ENCODE peak calls at places on chromosomes 2 and 18, in six cellular contexts. K is GM12878, X is ovary, P is spleen, I is A549, F is stomach. Q is an unnamed sample.
A peak's percentile ranks its signal among the peaks of the same experiment; 100 is the strongest.

GRCh38 chr2:31354837-31355236 is 59.7 kb downstream of the XDH start:
- DNase-seq in F (no peak), I (peak; percentile 39), P (no peak), K (no peak), X (no peak), Q (no peak)

GRCh38 chr2:71711470-71711857 is 258.1 kb downstream of the DYSF start:
- DNase-seq in F (no peak), X (no peak), I (no peak), P (no peak), K (no peak), Q (peak; percentile 31)

GRCh38 chr18:48892146-48892855 is 58.5 kb downstream of the SMAD7 start:
- DNase-seq in X (no peak), K (no peak), I (no peak), P (peak; percentile 69), F (no peak), Q (no peak)

GRCh38 chr2:151922845-151923666 is 94.8 kb upstream of the ARL5A start:
- DNase-seq in P (peak; percentile 84), F (peak; percentile 64), K (no peak), X (no peak), I (no peak), Q (peak; percentile 89)

GRCh38 chr18:79598046-79598884 is 81.3 kb upstream of the CTDP1 start:
- DNase-seq in F (no peak), P (peak; percentile 64), K (no peak), I (no peak), X (peak; percentile 5), Q (peak; percentile 2)

GRCh38 chr18:24120676-24121075 is 18.2 kb upstream of the CABYR start:
- DNase-seq in K (no peak), P (no peak), F (no peak), X (no peak), I (no peak), Q (no peak)

GRCh38 chr18:75635096-75635495 is 207.6 kb upstream of the SMIM21 start:
- DNase-seq in X (no peak), P (no peak), K (no peak), F (no peak), I (no peak), Q (no peak)

GRCh38 chr2:30237346-30238142 is 6.2 kb downstream of the LBH start:
- DNase-seq in F (no peak), K (no peak), I (no peak), X (peak; percentile 13), P (peak; percentile 62), Q (no peak)

GRCh38 chr2:226835420-226835795 is 446 bp upstream of the RHBDD1 start:
- DNase-seq in I (peak; percentile 20), X (no peak), F (no peak), P (peak; percentile 92), K (no peak), Q (peak; percentile 36)

GRCh38 chr2:25165992-25166618 is 2.3 kb downstream of the POMC start:
- DNase-seq in P (peak; percentile 92), K (peak; percentile 49), I (peak; percentile 26), X (no peak), F (peak; percentile 40), Q (peak; percentile 41)

GRCh38 chr2:102061962-102062795 is 70.4 kb downstream of the IL1R2 start:
- DNase-seq in X (no peak), F (no peak), K (no peak), P (no peak), I (no peak), Q (peak; percentile 57)

GRCh38 chr18:67290421-67290820 is 226.1 kb downstream of the DSEL start:
- DNase-seq in F (no peak), K (no peak), P (no peak), I (no peak), X (no peak), Q (no peak)

GRCh38 chr2:61758991-61759390 is 94.9 kb downstream of the FAM161A start:
- DNase-seq in P (no peak), X (no peak), K (no peak), I (no peak), F (no peak), Q (no peak)

GRCh38 chr18:77055429-77056310 is 76.9 kb downstream of the MBP start:
- DNase-seq in P (peak; percentile 94), X (no peak), I (no peak), F (peak; percentile 43), K (no peak), Q (no peak)

GRCh38 chr18:67211646-67212045 is 304.9 kb downstream of the DSEL start:
- DNase-seq in K (no peak), F (no peak), P (no peak), I (no peak), X (no peak), Q (no peak)

GRCh38 chr2:159155315-159155714 is 131.2 kb downstream of the WDSUB1 start:
- DNase-seq in I (no peak), P (no peak), K (no peak), X (no peak), F (peak; percentile 72), Q (no peak)

GRCh38 chr18:1578505-1578904 is 673.8 kb downstream of the ADCYAP1 start:
- DNase-seq in P (no peak), K (no peak), I (no peak), X (no peak), F (no peak), Q (no peak)

GRCh38 chr2:226031962-226032441 is 632.5 kb downstream of the NYAP2 start:
- DNase-seq in K (no peak), P (no peak), X (no peak), I (no peak), F (no peak), Q (no peak)

GRCh38 chr18:21914739-21915319 is 174.2 kb downstream of the MIB1 start:
- DNase-seq in I (peak; percentile 14), X (no peak), F (no peak), P (no peak), K (no peak), Q (no peak)

DNA sequence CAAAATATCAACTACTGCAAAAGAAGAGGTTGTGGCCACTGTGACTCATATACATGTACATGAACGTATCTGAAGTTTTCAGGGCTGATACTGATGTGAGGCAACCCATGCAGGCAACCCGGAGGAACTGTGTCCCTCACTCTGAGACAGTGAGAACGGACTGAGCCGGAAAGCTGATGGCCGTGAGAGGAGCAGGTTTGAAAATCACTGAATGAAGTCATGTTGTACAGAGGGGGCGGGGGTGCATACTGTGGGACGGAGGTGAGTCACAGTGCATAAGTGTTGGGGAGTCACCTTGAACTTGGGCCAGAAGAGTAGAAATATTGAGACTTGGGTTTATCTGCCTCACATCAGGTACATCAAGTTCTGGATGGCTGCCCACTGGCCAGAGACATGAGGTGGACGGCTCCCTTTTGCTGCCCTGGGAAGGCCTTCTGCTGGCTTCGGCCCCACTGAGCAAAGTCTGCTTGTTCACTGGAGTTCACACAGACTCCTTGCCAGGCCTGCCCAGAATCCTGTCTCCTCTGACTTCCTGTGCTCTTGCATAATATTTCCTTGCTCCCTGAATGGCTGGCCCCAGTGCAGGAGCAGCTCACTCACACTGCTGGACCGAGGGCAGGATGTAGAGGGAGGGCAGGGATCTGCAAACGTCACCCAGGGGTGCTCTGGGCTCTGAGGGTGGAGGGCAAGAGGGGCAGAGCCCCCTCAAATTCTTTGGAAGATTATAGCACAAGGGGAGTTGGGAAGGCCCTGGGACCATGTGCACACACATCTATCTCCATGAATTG is 18.1 kb downstream of the EPAS1 start:
- DNase-seq in X (peak; percentile 92), P (peak; percentile 79), I (peak; percentile 95), F (peak; percentile 91), K (no peak), Q (peak; percentile 92)
- TF ChIP-seq POLR2A in X (peak; percentile 28), P (no peak), I (peak; percentile 3), F (no peak), K (no peak), Q (peak; percentile 28)

DNA sequence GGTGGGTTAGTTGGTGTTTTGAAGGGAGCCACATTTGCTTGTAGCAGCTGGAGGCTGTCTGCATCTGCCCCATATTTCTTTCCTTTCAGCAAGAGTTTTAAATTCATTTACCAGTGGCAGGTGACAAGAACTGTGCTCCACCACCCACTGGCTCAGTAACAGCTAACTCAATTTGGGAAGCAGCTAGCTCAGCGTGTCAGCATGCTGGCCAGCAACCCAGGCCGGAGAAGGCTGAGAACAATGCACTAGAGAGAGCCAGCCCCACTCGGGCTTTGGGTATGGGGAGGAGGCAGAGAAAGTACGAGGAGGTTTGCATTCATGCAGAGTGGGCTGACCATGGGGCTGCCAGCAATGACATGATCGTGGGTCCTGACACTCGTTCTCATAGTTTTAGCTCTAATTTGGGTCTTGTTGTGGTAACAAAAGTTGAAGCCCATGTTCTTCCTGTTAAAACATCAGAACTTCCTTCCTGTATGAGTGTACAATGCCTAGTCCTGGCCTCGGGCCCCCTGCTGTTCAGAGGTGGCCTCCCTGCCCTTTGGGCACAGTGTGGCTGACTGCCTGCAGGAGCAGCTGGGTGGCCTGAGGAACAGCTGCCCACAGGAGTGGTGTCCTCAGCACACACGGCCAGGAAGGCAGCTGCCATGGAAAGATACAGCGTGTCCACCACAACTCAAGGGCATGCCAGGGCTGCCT is 23.0 kb downstream of the CDC42EP3 start:
- DNase-seq in I (no peak), F (peak; percentile 43), P (peak; percentile 90), X (no peak), K (no peak), Q (peak; percentile 61)
- TF ChIP-seq CTCF in I (no peak), F (no peak), P (peak; percentile 57), X (no peak), K (no peak), Q (peak; percentile 39)

GRCh38 chr2:15784106-15784885 is 156.1 kb upstream of the MYCN start:
- DNase-seq in X (no peak), P (peak; percentile 61), F (no peak), I (no peak), K (no peak), Q (no peak)
- H3K9me3 ChIP-seq in X (no peaks in the 10 kb centered on the region), P (no peaks in the 10 kb centered on the region), F (no peaks in the 10 kb centered on the region), I (no peaks in the 10 kb centered on the region), K (no peaks in the 10 kb centered on the region), Q (no peaks in the 10 kb centered on the region)

GRCh38 chr18:9736445-9736844 is 28.3 kb downstream of the RAB31 start:
- DNase-seq in I (no peak), P (no peak), F (no peak), X (no peak), K (no peak), Q (no peak)

GRCh38 chr18:9737814-9738160 is 29.7 kb downstream of the RAB31 start:
- DNase-seq in I (no peak), X (no peak), F (no peak), K (no peak), P (peak; percentile 63), Q (no peak)

GRCh38 chr18:9735879-9736278 is 27.8 kb downstream of the RAB31 start:
- DNase-seq in X (no peak), K (no peak), F (no peak), P (peak; percentile 11), I (no peak), Q (no peak)

GRCh38 chr18:9738266-9738969 is 30.3 kb downstream of the RAB31 start:
- DNase-seq in P (peak; percentile 32), I (no peak), K (no peak), X (no peak), F (no peak), Q (no peak)

DNA sequence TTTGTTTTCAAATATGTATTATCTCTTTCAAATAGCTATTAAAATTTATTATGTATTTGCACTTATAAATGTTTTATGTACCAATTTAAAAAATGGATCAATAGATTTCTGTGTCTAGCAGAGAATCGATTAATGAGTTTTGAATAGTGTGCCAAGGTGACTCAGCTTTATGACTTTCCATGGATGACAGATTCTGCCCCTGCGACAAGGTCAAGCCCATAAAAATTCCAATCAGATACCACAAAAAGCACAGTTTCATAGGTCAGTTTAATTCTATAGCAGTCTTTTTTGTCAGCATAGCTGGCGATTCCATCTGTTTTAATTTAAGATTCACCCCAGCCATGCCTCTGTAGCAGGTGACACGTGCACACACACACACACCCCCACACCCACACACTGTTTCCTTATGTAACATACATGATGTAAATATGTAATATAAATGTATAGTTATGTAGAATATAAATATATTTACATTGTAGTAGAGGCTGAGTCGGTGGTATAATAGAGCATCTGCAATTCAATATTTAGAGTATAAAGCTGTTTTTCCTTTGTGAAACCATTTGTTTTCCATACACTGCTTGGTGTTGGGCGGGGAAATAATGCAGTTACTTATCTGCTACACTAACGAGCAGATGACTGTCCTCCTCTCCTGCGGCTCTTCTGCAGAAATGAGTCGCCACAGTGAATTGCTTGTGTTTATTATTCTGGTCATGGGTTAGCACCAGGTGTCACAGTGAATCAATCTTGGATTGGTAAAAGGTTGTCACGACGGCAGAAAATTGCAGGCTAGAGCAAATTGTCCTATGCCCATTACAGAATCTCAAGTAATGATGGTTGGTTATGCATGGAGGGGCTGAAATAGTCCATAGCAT is 29.1 kb downstream of the RAB31 start:
- DNase-seq in F (no peak), K (no peak), P (no peak), I (no peak), X (no peak), Q (no peak)
- TF ChIP-seq POLR2A in F (no peak), K (no peak), P (no peak), I (no peak), X (no peak), Q (no peak)